ENCODE peak calls at places on chromosomes 16 and 17, in eight cellular contexts. X is effector memory CD4-positive, alpha-beta T cell; L is NCI-H1417; T is EH; R is GM12892; C is sciatic nerve; K is activated T-helper 2 cell treated with anti-CD3 and anti-CD28 coated beads, Interferon-gamma antibody, Interleukin-2, Interleukin-4, amounts not matched to agents 10 μg/mL and 5 μg/mL and 100 μg/mL, durations not matched to agents 14 hours and 24 hours and 36 hours; I is activated T-cell treated with anti-CD3 and anti-CD28 coated beads, Interleukin-2, amount 50 U/mL, for 72 hours. F is an unnamed sample.

GRCh38 chr16:79748629-79749028 is 148.1 kb upstream of the MAF start:
- DNase-seq in T (no peak), I (no peak), C (no peak), R (no peak), L (no peak), K (no peak), X (no peak), F (no peak)

GRCh38 chr17:45225051-45225700 is 3.5 kb downstream of the FMNL1 start:
- DNase-seq in R (peak), T (no peak), K (no peak), X (peak), I (peak), C (no peak), L (no peak), F (no peak)

GRCh38 chr16:88926374-88926990 is 50.5 kb downstream of the CBFA2T3 start:
- DNase-seq in I (no peak), T (peak), L (no peak), R (no peak), C (no peak), X (no peak), K (no peak), F (no peak)

GRCh38 chr16:4465977-4466779 is 8.2 kb downstream of the NMRAL1 start:
- DNase-seq in L (no peak), T (no peak), R (no peak), I (peak), C (no peak), K (no peak), X (peak), F (no peak)

GRCh38 chr16:8718753-8719386 is 44.5 kb downstream of the ABAT start:
- DNase-seq in T (no peak), K (no peak), R (no peak), C (no peak), I (no peak), L (peak), X (no peak), F (no peak)

GRCh38 chr16:8931864-8932263 is 31.8 kb downstream of the USP7 start:
- DNase-seq in X (no peak), I (peak), T (peak), R (no peak), K (peak), C (peak), L (no peak), F (no peak)

GRCh38 chr16:2487903-2488531 is 13.1 kb downstream of the TBC1D24 start:
- DNase-seq in R (no peak), C (no peak), L (no peak), K (no peak), I (no peak), X (no peak), T (no peak), F (no peak)

GRCh38 chr17:36124879-36125824 is 21.5 kb downstream of the CCL4 start:
- DNase-seq in X (no peak), K (no peak), I (no peak), R (no peak), T (no peak), C (no peak), L (no peak), F (no peak)

GRCh38 chr16:70398177-70398743 is 40.6 kb downstream of the ST3GAL2 start:
- DNase-seq in L (no peak), K (no peak), I (no peak), R (no peak), T (no peak), X (no peak), C (no peak), F (no peak)

GRCh38 chr16:50820225-50820624 is 78.3 kb downstream of the CYLD start:
- DNase-seq in L (no peak), K (no peak), I (no peak), C (no peak), T (no peak), R (no peak), X (no peak), F (no peak)

GRCh38 chr17:82072827-82073226 is 7.2 kb upstream of the DUS1L start:
- DNase-seq in L (no peak), T (no peak), X (no peak), C (no peak), R (no peak), I (no peak), K (no peak), F (no peak)

GRCh38 chr16:71709231-71709781 is 15.2 kb downstream of the PHLPP2 start:
- DNase-seq in I (no peak), T (peak), X (no peak), C (no peak), R (no peak), L (no peak), K (no peak), F (no peak)

GRCh38 chr17:73628642-73629552 is 15.3 kb downstream of the SDK2 start:
- DNase-seq in I (no peak), R (no peak), L (no peak), K (no peak), T (no peak), C (no peak), X (no peak), F (no peak)

GRCh38 chr17:19262650-19263620 is 25.8 kb downstream of the EPN2 start:
- DNase-seq in K (no peak), X (no peak), R (no peak), C (no peak), T (peak), L (no peak), I (peak), F (no peak)

GRCh38 chr17:62995377-62995885 is 29.4 kb downstream of the TANC2 start:
- DNase-seq in T (peak), R (no peak), L (peak), C (no peak), I (peak), X (no peak), K (no peak), F (no peak)

GRCh38 chr17:78774956-78775571 is 7.0 kb downstream of the CYTH1 start:
- DNase-seq in X (peak), L (no peak), C (no peak), K (peak), T (no peak), R (no peak), I (peak), F (no peak)

GRCh38 chr16:57755061-57755684 is 19.6 kb downstream of the KATNB1 start:
- DNase-seq in K (no peak), I (no peak), X (no peak), L (no peak), R (no peak), C (no peak), T (no peak), F (no peak)

GRCh38 chr16:86387461-86388440 is 122.6 kb upstream of the FOXF1 start:
- DNase-seq in X (no peak), K (no peak), C (no peak), T (peak), R (no peak), I (no peak), L (no peak), F (no peak)

GRCh38 chr17:57574040-57574513 is 171.0 kb downstream of the CCDC182 start:
- DNase-seq in C (no peak), T (peak), R (no peak), L (no peak), K (no peak), I (no peak), X (no peak), F (no peak)

GRCh38 chr17:59746849-59747445 is 39.5 kb downstream of the VMP1 start:
- DNase-seq in T (peak), L (no peak), C (no peak), R (no peak), I (no peak), X (no peak), K (no peak), F (no peak)

GRCh38 chr17:18219016-18219415 is 6.4 kb upstream of the LLGL1 start:
- DNase-seq in K (no peak), I (no peak), T (peak), L (no peak), C (peak), R (no peak), X (no peak), F (no peak)

GRCh38 chr16:77767826-77768225 is 20.5 kb upstream of the VAT1L start:
- DNase-seq in K (no peak), L (no peak), R (no peak), T (no peak), C (no peak), X (no peak), I (no peak), F (no peak)

GRCh38 chr17:40399185-40399584 is 18.5 kb downstream of the TOP2A start:
- DNase-seq in R (no peak), C (no peak), L (peak), I (no peak), T (peak), X (no peak), K (no peak), F (no peak)

GRCh38 chr17:57946798-57947358 is 8.3 kb downstream of the CUEDC1 start:
- DNase-seq in I (peak), X (no peak), L (peak), C (no peak), T (peak), R (peak), K (peak), F (peak)